ENCODE peak calls at places on chromosomes 16 and 17, in eight cellular contexts. B, I, C, O, V, K, M and L are unnamed samples.

GRCh38 chr16:4728676-4729075 is 5.4 kb downstream of the ANKS3 start:
- DNase-seq in B (no peak), I (no peak), C (no peak), O (no peak), V (no peak), K (no peak), M (no peak), L (no peak)

GRCh38 chr17:74659898-74660297 is 36.4 kb upstream of the CD300E start:
- DNase-seq in B (no peak), I (no peak), C (no peak), O (no peak), V (no peak), K (no peak), M (no peak), L (no peak)

GRCh38 chr17:7806592-7806991 is 27.4 kb upstream of the KDM6B start:
- DNase-seq in B (peak), I (no peak), C (no peak), O (peak), V (no peak), K (no peak), M (no peak), L (no peak)

GRCh38 chr16:9123871-9124270 is 32.4 kb downstream of the HAPSTR1 start:
- DNase-seq in B (no peak), I (peak), C (peak), O (no peak), V (no peak), K (peak), M (peak), L (peak)

GRCh38 chr17:72383053-72383847 is 262.4 kb downstream of the SOX9 start:
- DNase-seq in B (no peak), I (peak), C (no peak), O (no peak), V (peak), K (no peak), M (no peak), L (no peak)

GRCh38 chr17:39194089-39194984 is 3.1 kb downstream of the CACNB1 start:
- DNase-seq in B (peak), I (peak), C (no peak), O (peak), V (peak), K (peak), M (no peak), L (no peak)

GRCh38 chr16:76535-77272 is 1.3 kb upstream of the MPG start:
- DNase-seq in B (peak), I (peak), C (no peak), O (no peak), V (peak), K (peak), M (peak), L (peak)

GRCh38 chr16:4693956-4694663 is 748 bp downstream of the NUDT16L1 start:
- DNase-seq in B (peak), I (peak), C (peak), O (no peak), V (peak), K (peak), M (peak), L (peak)

GRCh38 chr16:629289-630023 is 1.3 kb upstream of the WFIKKN1 start:
- DNase-seq in B (no peak), I (no peak), C (no peak), O (no peak), V (no peak), K (no peak), M (peak), L (no peak)

GRCh38 chr17:21354796-21355385 is 21.3 kb upstream of the KCNJ12 start:
- DNase-seq in B (no peak), I (no peak), C (no peak), O (no peak), V (no peak), K (no peak), M (no peak), L (no peak)

GRCh38 chr16:11135167-11135973 is 120.6 kb downstream of the SOCS1 start:
- DNase-seq in B (peak), I (no peak), C (no peak), O (no peak), V (no peak), K (peak), M (no peak), L (no peak)

GRCh38 chr17:9237661-9238301 is 216.5 kb downstream of the NTN1 start:
- DNase-seq in B (no peak), I (no peak), C (no peak), O (peak), V (no peak), K (no peak), M (no peak), L (no peak)

GRCh38 chr17:78252701-78253635 is 21.5 kb downstream of the TMEM235 start:
- DNase-seq in B (no peak), I (no peak), C (no peak), O (no peak), V (peak), K (no peak), M (peak), L (no peak)

GRCh38 chr16:71359431-71359830 is 908 bp downstream of the CALB2 start:
- DNase-seq in B (no peak), I (no peak), C (no peak), O (no peak), V (no peak), K (no peak), M (no peak), L (no peak)

GRCh38 chr17:27380551-27380950 is 75.7 kb upstream of the KSR1 start:
- DNase-seq in B (no peak), I (no peak), C (no peak), O (no peak), V (no peak), K (no peak), M (no peak), L (no peak)

GRCh38 chr17:58247511-58248363 is 9.4 kb downstream of the LPO start:
- DNase-seq in B (no peak), I (no peak), C (no peak), O (no peak), V (peak), K (no peak), M (no peak), L (no peak)

GRCh38 chr16:30985401-30986128 is 558 bp downstream of the HSD3B7 start:
- DNase-seq in B (peak), I (no peak), C (no peak), O (no peak), V (peak), K (peak), M (peak), L (peak)

GRCh38 chr16:48959204-48959603 is 322.4 kb downstream of the CBLN1 start:
- DNase-seq in B (peak), I (no peak), C (no peak), O (no peak), V (no peak), K (no peak), M (no peak), L (no peak)

GRCh38 chr16:88924834-88925539 is 52.0 kb downstream of the CBFA2T3 start:
- DNase-seq in B (peak), I (no peak), C (peak), O (peak), V (peak), K (peak), M (no peak), L (no peak)

GRCh38 chr17:79065105-79065670 is 9.4 kb upstream of the ENGASE start:
- DNase-seq in B (peak), I (no peak), C (no peak), O (peak), V (peak), K (peak), M (peak), L (peak)

GRCh38 chr17:31369266-31369665 is 22.2 kb upstream of the RAB11FIP4 start:
- DNase-seq in B (peak), I (no peak), C (no peak), O (no peak), V (no peak), K (peak), M (no peak), L (no peak)

GRCh38 chr17:66985338-66985737 is 20.8 kb downstream of the CACNG4 start:
- DNase-seq in B (no peak), I (no peak), C (no peak), O (no peak), V (no peak), K (no peak), M (no peak), L (no peak)

GRCh38 chr17:81553616-81554181 is 1.5 kb upstream of the FAAP100 start:
- DNase-seq in B (peak), I (no peak), C (no peak), O (no peak), V (no peak), K (peak), M (peak), L (no peak)

GRCh38 chr16:48434653-48435318 is 49.6 kb upstream of the SIAH1 start:
- DNase-seq in B (peak), I (no peak), C (no peak), O (no peak), V (no peak), K (peak), M (no peak), L (no peak)

GRCh38 chr16:11224096-11224893 is 31.7 kb downstream of the SOCS1 start:
- DNase-seq in B (no peak), I (peak), C (peak), O (peak), V (peak), K (no peak), M (peak), L (peak)

GRCh38 chr16:1619976-1620375 is 7.8 kb downstream of the CRAMP1 start:
- DNase-seq in B (no peak), I (no peak), C (no peak), O (no peak), V (no peak), K (no peak), M (no peak), L (no peak)

GRCh38 chr16:5042574-5043171 is 8.9 kb upstream of the NAGPA start:
- DNase-seq in B (peak), I (no peak), C (no peak), O (no peak), V (peak), K (peak), M (no peak), L (no peak)

GRCh38 chr16:88558457-88559442 is 11.5 kb upstream of the ZC3H18 start:
- DNase-seq in B (peak), I (peak), C (no peak), O (peak), V (peak), K (peak), M (peak), L (peak)